ENCODE peak calls at places on chromosomes 12 and 14, in four cellular contexts. X is fibroblast of mammary gland; Z is effector memory CD4-positive, alpha-beta T cell; M is uterus. F is an unnamed sample.

GRCh38 chr14:75981426-75981825 is 369 bp downstream of the TGFB3 start:
- DNase-seq in Z (no peak), M (peak; percentile 29), X (peak; percentile 22), F (no peak)

GRCh38 chr14:85934886-85935254 is 404.9 kb downstream of the FLRT2 start:
- DNase-seq in Z (no peak), X (peak; percentile 2), M (no peak), F (peak; percentile 0)

GRCh38 chr12:96070670-96071279 is 35.4 kb upstream of the LTA4H start:
- DNase-seq in Z (no peak), X (peak; percentile 32), M (no peak), F (peak; percentile 28)

GRCh38 chr14:86003998-86004397 is 474.1 kb downstream of the FLRT2 start:
- DNase-seq in M (no peak), X (peak; percentile 69), Z (no peak), F (peak; percentile 18)

GRCh38 chr12:119011231-119011630 is 29.9 kb downstream of the SRRM4 start:
- DNase-seq in M (no peak), X (no peak), Z (no peak), F (no peak)

GRCh38 chr12:106138646-106139421 is at the start of gene NUAK1:
- DNase-seq in M (peak; percentile 66), Z (no peak), X (no peak), F (peak; percentile 84)

GRCh38 chr14:63045612-63046320 is 508 bp upstream of the KCNH5 start:
- DNase-seq in M (no peak), Z (no peak), X (peak; percentile 21), F (peak; percentile 61)

GRCh38 chr12:19972325-19973288 is 395.7 kb upstream of the PDE3A start:
- DNase-seq in M (no peak), X (peak; percentile 20), Z (no peak), F (peak; percentile 58)

GRCh38 chr12:93191956-93192355 is 185.8 kb upstream of the NUDT4 start:
- DNase-seq in Z (no peak), M (no peak), X (peak; percentile 80), F (peak; percentile 86)

GRCh38 chr14:94322648-94323570 is at the start of gene SERPINA6:
- DNase-seq in M (no peak), X (peak; percentile 78), Z (no peak), F (peak; percentile 83)

GRCh38 chr12:54601841-54602240 is 13.4 kb upstream of the PPP1R1A start:
- DNase-seq in Z (no peak), X (peak; percentile 21), M (no peak), F (no peak)

GRCh38 chr12:13981296-13981962 is at the start of gene GRIN2B:
- DNase-seq in X (peak; percentile 1), Z (no peak), M (no peak), F (no peak)

GRCh38 chr14:79395061-79395460 is 816.2 kb downstream of the DIO2 start:
- DNase-seq in X (no peak), Z (no peak), M (no peak), F (peak; percentile 14)

GRCh38 chr12:105523164-105524057 is 192.9 kb downstream of the C12orf75 start:
- DNase-seq in Z (no peak), M (peak; percentile 73), X (peak; percentile 84), F (peak; percentile 89)

GRCh38 chr12:84807249-84807648 is 105.3 kb downstream of the SLC6A15 start:
- DNase-seq in M (no peak), Z (no peak), X (peak; percentile 70), F (peak; percentile 22)

GRCh38 chr12:43676183-43676813 is 82.3 kb downstream of the PUS7L start:
- DNase-seq in M (no peak), X (peak; percentile 31), Z (no peak), F (no peak)

GRCh38 chr14:95204705-95205104 is 47.4 kb upstream of the DICER1 start:
- DNase-seq in X (no peak), Z (no peak), M (no peak), F (no peak)

GRCh38 chr12:64566882-64567517 is 43.3 kb upstream of the RASSF3 start:
- DNase-seq in M (no peak), Z (no peak), X (no peak), F (no peak)

GRCh38 chr12:56818629-56819028 is 55.5 kb downstream of the HSD17B6 start:
- DNase-seq in X (no peak), Z (no peak), M (no peak), F (no peak)

GRCh38 chr12:125455556-125455955 is 390.3 kb downstream of the AACS start:
- DNase-seq in Z (no peak), X (no peak), M (no peak), F (no peak)

GRCh38 chr12:94140556-94140955 is 7.8 kb upstream of the PLXNC1 start:
- DNase-seq in X (peak; percentile 30), Z (no peak), M (no peak), F (no peak)

GRCh38 chr12:3362751-3363150 is 128.3 kb upstream of the PRMT8 start:
- DNase-seq in X (no peak), M (no peak), Z (no peak), F (no peak)

GRCh38 chr12:132046561-132046960 is 96.8 kb downstream of the EP400 start:
- DNase-seq in Z (no peak), X (peak; percentile 90), M (peak; percentile 33), F (peak; percentile 94)

GRCh38 chr14:92040431-92041040 is 677 bp upstream of the TRIP11 start:
- DNase-seq in X (peak; percentile 66), M (no peak), Z (no peak), F (peak; percentile 19)

GRCh38 chr14:81323621-81324400 is 76.3 kb downstream of the STON2 start:
- DNase-seq in M (no peak), X (no peak), Z (no peak), F (no peak)

GRCh38 chr14:20477211-20477876 is 8.1 kb downstream of the PNP start:
- DNase-seq in M (no peak), X (no peak), Z (peak; percentile 26), F (peak; percentile 79)

GRCh38 chr12:98968896-98969295 is 323.8 kb downstream of the APAF1 start:
- DNase-seq in X (no peak), M (peak; percentile 53), Z (no peak), F (no peak)

DNA sequence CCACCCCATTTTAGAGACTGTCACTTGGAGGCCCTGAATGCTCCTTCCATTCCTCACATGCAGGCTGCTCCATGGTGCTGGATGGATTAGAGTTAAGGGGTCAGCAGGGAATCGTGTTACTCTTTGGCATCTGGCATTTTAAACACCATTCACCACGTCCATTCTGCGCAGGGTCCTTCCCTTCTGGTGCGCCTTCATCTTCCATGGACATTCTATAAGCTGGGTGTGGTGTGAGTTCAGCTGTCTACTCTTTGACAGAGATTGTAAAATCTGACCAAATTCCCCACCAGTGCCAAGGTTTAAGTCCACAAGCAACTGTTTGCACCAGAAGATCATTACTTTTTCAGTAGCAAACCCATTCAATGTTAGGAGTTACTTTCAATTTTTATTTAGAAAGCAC is 47.8 kb downstream of the GIT2 start:
- DNase-seq in M (no peak), X (no peak), Z (no peak), F (no peak)
- H3K4me3 ChIP-seq in M (no peak overlapping the region), X (no peak overlapping the region), Z (no peak overlapping the region), F (no peak overlapping the region)

DNA sequence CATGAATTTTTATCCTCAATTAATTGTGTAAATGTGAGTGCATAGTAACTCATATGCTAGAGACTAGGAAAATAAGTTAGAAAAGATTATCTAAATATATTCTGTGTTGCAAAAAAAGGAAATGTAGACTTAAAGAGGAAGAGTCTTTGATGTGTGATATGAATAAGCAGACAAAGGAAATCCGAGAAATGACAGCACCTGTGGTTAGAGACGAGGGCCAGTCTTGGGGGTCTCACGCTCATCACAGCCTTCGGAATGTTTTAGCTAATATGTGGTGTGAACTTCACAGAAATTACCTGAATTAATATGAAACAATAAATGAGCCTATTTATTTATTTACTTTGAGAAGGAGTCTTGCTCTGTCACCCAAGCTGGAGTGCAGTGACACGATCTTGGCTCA is 11.6 kb downstream of the ATP6V0A2 start:
- DNase-seq in M (no peak), Z (no peak), X (no peak), F (no peak)
- H3K4me3 ChIP-seq in M (no peak overlapping the region), Z (no peak overlapping the region), X (no peak overlapping the region), F (no peak overlapping the region)

DNA sequence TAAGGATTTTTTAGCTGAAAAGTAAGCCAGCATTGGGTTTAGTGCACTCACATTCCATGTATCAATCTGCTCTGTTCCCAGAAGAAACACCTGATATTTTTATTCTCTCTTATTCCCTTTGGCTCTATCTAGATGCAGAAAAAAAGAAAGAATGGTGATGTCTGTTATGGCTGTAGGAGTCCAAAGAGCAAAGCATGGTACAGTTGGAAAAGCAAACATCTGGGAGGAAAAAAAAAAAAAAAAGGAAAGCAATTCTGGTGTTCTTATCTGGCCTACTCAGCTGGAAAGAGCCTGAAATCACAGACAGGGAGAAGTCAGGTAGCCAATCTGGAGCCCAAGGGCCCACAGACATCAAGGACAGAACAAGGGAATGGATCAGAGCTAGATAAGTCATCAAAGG is 293.9 kb downstream of the DUSP6 start:
- DNase-seq in M (no peak), X (no peak), Z (no peak), F (no peak)
- H3K4me3 ChIP-seq in M (no peak overlapping the region), X (no peak overlapping the region), Z (no peak overlapping the region), F (no peak overlapping the region)

DNA sequence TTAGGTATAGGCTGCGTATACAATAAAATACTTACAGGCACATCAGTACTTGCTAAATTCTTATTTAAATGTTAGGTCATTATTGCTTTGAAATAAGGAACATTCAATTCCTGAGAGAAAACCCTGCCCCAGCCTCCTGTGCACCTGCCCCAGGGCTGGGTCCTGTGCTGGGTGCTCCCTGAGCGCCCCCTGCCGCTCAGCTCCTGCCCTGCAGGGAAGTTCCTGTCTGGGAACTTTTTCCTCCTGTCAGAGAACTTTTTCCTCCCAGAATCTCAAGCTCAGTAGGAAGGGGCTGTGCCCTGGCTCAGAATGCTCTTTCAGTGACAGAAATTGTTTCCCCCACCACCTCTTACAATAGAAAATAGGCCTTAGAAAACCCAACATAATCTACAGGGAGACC is 751.1 kb downstream of the TMEM121 start:
- DNase-seq in M (no peak), X (no peak), Z (no peak), F (no peak)
- H3K4me3 ChIP-seq in M (no peak overlapping the region), X (no peak overlapping the region), Z (no peak overlapping the region), F (no peak overlapping the region)

DNA sequence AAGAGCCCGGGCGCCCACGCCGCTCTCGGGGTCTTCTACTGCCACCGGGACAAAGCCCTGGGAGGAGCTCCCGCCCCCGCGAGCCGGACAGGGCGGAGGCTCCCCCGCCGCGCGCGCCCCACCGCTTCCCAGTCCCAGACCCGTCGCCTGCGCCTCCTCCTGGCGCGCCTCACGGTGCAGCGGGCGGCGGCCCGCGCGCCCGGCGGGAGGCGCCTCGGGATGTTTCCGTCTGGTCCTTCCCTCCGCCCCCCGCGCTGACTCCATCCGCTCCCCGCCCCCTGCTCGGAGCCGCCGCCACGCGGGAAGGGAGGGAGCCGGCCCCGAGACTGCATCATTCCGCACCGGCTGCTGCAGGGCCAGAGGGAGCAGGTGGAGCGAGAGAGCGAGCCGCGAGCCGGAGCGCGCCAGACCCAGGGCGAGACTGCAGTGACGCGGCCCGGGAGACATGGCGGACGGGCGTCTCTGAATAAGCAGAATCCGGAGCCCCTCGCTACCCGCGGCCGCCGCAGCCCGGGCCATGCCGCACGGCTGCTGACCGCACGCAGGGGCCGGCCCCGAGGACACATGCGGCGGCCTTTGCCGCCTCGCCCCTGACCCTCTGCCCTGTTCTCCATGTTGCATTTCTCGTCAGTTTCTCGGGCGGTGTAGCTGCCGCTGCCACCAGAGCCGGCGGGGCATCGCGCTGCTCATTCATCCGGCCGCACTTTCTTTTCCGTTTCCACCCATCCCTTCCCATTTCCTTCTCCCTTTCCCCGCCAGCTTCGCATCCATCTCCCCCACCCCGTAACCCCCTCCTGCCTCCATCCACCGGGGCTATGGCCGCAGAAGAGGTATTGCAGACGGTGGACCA is at the start of gene BICD1:
- DNase-seq in M (peak; percentile 91), X (peak; percentile 78), Z (peak; percentile 67), F (peak; percentile 87)
- H3K4me3 ChIP-seq in M (peak within 1 kb of the TSS; percentile 95), X (peak within 1 kb of the TSS; percentile 95), Z (peak within 1 kb of the TSS; percentile 87), F (peak within 1 kb of the TSS; percentile 92)

GRCh38 chr12:257521-258321 is 4.9 kb downstream of the SLC6A13 start:
- DNase-seq in X (no peak), Z (no peak), M (no peak), F (no peak)
- H3K4me3 ChIP-seq in X (no peak overlapping the region), Z (no peak overlapping the region), M (no peak overlapping the region), F (no peak overlapping the region)